ENCODE peak calls at places on chromosome 22, in four cellular contexts. W, D, T and N are unnamed samples.

GRCh38 chr22:17570851-17571631 is 7.7 kb downstream of the SLC25A18 start:
- DNase-seq in D (peak), T (no peak), W (no peak), N (peak)

GRCh38 chr22:19667872-19668740 is 46.2 kb upstream of the SEPTIN5 start:
- DNase-seq in D (no peak), T (no peak), W (peak), N (no peak)

GRCh38 chr22:37095113-37095512 is 14.4 kb downstream of the TMPRSS6 start:
- DNase-seq in D (no peak), W (no peak), T (no peak), N (no peak)

GRCh38 chr22:40215266-40215665 is 37.5 kb downstream of the TNRC6B start:
- DNase-seq in D (no peak), T (no peak), W (no peak), N (no peak)

GRCh38 chr22:17871726-17872458 is 97.6 kb upstream of the BID start:
- DNase-seq in W (no peak), D (no peak), T (no peak), N (no peak)

GRCh38 chr22:32862936-32863661 is 61.6 kb downstream of the TIMP3 start:
- DNase-seq in W (no peak), T (no peak), D (peak), N (no peak)

GRCh38 chr22:25402501-25403283 is 161.8 kb upstream of the GRK3 start:
- DNase-seq in D (peak), T (no peak), W (peak), N (no peak)

GRCh38 chr22:36641902-36642640 is 61.5 kb downstream of the CACNG2 start:
- DNase-seq in W (no peak), D (peak), T (no peak), N (no peak)

GRCh38 chr22:32333141-32333768 is 24.4 kb upstream of the RFPL3 start:
- DNase-seq in W (no peak), T (no peak), D (no peak), N (no peak)

GRCh38 chr22:19723165-19723989 is at the start of gene GP1BB:
- DNase-seq in D (no peak), W (no peak), T (no peak), N (peak)

GRCh38 chr22:36227396-36227795 is 11.9 kb downstream of the APOL2 start:
- DNase-seq in W (no peak), T (no peak), D (no peak), N (no peak)

GRCh38 chr22:45430871-45431270 is 17.4 kb downstream of the RIBC2 start:
- DNase-seq in T (no peak), W (no peak), D (no peak), N (no peak)

GRCh38 chr22:42076764-42077485 is 2.6 kb upstream of the SMDT1 start:
- DNase-seq in D (no peak), W (no peak), T (no peak), N (no peak)

GRCh38 chr22:40453676-40454075 is 83.3 kb downstream of the SGSM3 start:
- DNase-seq in T (no peak), W (no peak), D (no peak), N (no peak)